ENCODE peak calls at places on chromosomes 7 and 10, in eight cellular contexts. One of them, this sample, is unnamed.

GRCh38 chr7:35259555-35259954 is 5.7 kb upstream of the TBX20 start:
- DNase-seq in CD4-positive, alpha-beta T cell: no peak
- DNase-seq in glutamatergic neuron: no peak
- DNase-seq in lung: no peak
- DNase-seq in lower lobe of right lung: no peak
- DNase-seq in nephron progenitor cell: no peak
- DNase-seq in heart left ventricle: no peak
- DNase-seq in choroid plexus epithelial cell: no peak
- DNase-seq in this sample: no peak

GRCh38 chr10:83666762-83667161 is 472.5 kb upstream of the GHITM start:
- DNase-seq in heart left ventricle: no peak
- DNase-seq in CD4-positive, alpha-beta T cell: no peak
- DNase-seq in glutamatergic neuron: no peak
- DNase-seq in nephron progenitor cell: no peak
- DNase-seq in lower lobe of right lung: no peak
- DNase-seq in lung: no peak
- DNase-seq in choroid plexus epithelial cell: peak; percentile 6
- DNase-seq in this sample: no peak

GRCh38 chr10:12196531-12197211 is 683 bp downstream of the CDC123 start:
- DNase-seq in lung: no peak
- DNase-seq in CD4-positive, alpha-beta T cell: no peak
- DNase-seq in choroid plexus epithelial cell: no peak
- DNase-seq in lower lobe of right lung: no peak
- DNase-seq in glutamatergic neuron: no peak
- DNase-seq in heart left ventricle: no peak
- DNase-seq in nephron progenitor cell: no peak
- DNase-seq in this sample: no peak

GRCh38 chr10:131175891-131176290 is 135.6 kb downstream of the TCERG1L start:
- DNase-seq in heart left ventricle: no peak
- DNase-seq in glutamatergic neuron: no peak
- DNase-seq in lung: no peak
- DNase-seq in lower lobe of right lung: no peak
- DNase-seq in choroid plexus epithelial cell: no peak
- DNase-seq in nephron progenitor cell: no peak
- DNase-seq in CD4-positive, alpha-beta T cell: no peak
- DNase-seq in this sample: no peak

GRCh38 chr7:106757846-106758245 is 96.9 kb upstream of the CCDC71L start:
- DNase-seq in heart left ventricle: peak; percentile 60
- DNase-seq in glutamatergic neuron: no peak
- DNase-seq in nephron progenitor cell: no peak
- DNase-seq in lower lobe of right lung: no peak
- DNase-seq in choroid plexus epithelial cell: peak; percentile 72
- DNase-seq in CD4-positive, alpha-beta T cell: no peak
- DNase-seq in lung: no peak
- DNase-seq in this sample: no peak

GRCh38 chr10:49559476-49559875 is 20.6 kb upstream of the ERCC6 start:
- DNase-seq in glutamatergic neuron: no peak
- DNase-seq in lower lobe of right lung: no peak
- DNase-seq in nephron progenitor cell: no peak
- DNase-seq in CD4-positive, alpha-beta T cell: no peak
- DNase-seq in choroid plexus epithelial cell: no peak
- DNase-seq in lung: no peak
- DNase-seq in heart left ventricle: no peak
- DNase-seq in this sample: no peak

GRCh38 chr7:99061001-99061779 is 82.7 kb downstream of the SMURF1 start:
- DNase-seq in nephron progenitor cell: no peak
- DNase-seq in lung: no peak
- DNase-seq in lower lobe of right lung: no peak
- DNase-seq in CD4-positive, alpha-beta T cell: no peak
- DNase-seq in choroid plexus epithelial cell: no peak
- DNase-seq in glutamatergic neuron: no peak
- DNase-seq in heart left ventricle: no peak
- DNase-seq in this sample: no peak

GRCh38 chr7:101792051-101792651 is 25.3 kb upstream of the CUX1 start:
- DNase-seq in nephron progenitor cell: no peak
- DNase-seq in choroid plexus epithelial cell: peak; percentile 59
- DNase-seq in CD4-positive, alpha-beta T cell: no peak
- DNase-seq in lower lobe of right lung: no peak
- DNase-seq in heart left ventricle: no peak
- DNase-seq in glutamatergic neuron: no peak
- DNase-seq in lung: no peak
- DNase-seq in this sample: no peak

GRCh38 chr10:131183546-131184045 is 127.9 kb downstream of the TCERG1L start:
- DNase-seq in heart left ventricle: no peak
- DNase-seq in nephron progenitor cell: no peak
- DNase-seq in glutamatergic neuron: no peak
- DNase-seq in CD4-positive, alpha-beta T cell: no peak
- DNase-seq in choroid plexus epithelial cell: no peak
- DNase-seq in lung: no peak
- DNase-seq in lower lobe of right lung: no peak
- DNase-seq in this sample: no peak

GRCh38 chr7:2266911-2267310 is 24.9 kb downstream of the NUDT1 start:
- DNase-seq in lung: no peak
- DNase-seq in glutamatergic neuron: no peak
- DNase-seq in lower lobe of right lung: no peak
- DNase-seq in choroid plexus epithelial cell: peak; percentile 74
- DNase-seq in CD4-positive, alpha-beta T cell: no peak
- DNase-seq in nephron progenitor cell: no peak
- DNase-seq in heart left ventricle: no peak
- DNase-seq in this sample: no peak

GRCh38 chr10:49486009-49486408 is 52.9 kb downstream of the ERCC6 start:
- DNase-seq in heart left ventricle: no peak
- DNase-seq in lung: no peak
- DNase-seq in choroid plexus epithelial cell: no peak
- DNase-seq in lower lobe of right lung: no peak
- DNase-seq in nephron progenitor cell: no peak
- DNase-seq in CD4-positive, alpha-beta T cell: no peak
- DNase-seq in glutamatergic neuron: no peak
- DNase-seq in this sample: no peak

GRCh38 chr10:69377191-69377590 is 39.5 kb downstream of the TACR2 start:
- DNase-seq in heart left ventricle: peak; percentile 5
- DNase-seq in nephron progenitor cell: no peak
- DNase-seq in CD4-positive, alpha-beta T cell: no peak
- DNase-seq in lung: no peak
- DNase-seq in lower lobe of right lung: no peak
- DNase-seq in glutamatergic neuron: no peak
- DNase-seq in choroid plexus epithelial cell: no peak
- DNase-seq in this sample: no peak

GRCh38 chr7:50037106-50037505 is 55.9 kb downstream of the ZPBP start:
- DNase-seq in heart left ventricle: no peak
- DNase-seq in choroid plexus epithelial cell: no peak
- DNase-seq in lower lobe of right lung: no peak
- DNase-seq in glutamatergic neuron: no peak
- DNase-seq in CD4-positive, alpha-beta T cell: no peak
- DNase-seq in lung: no peak
- DNase-seq in nephron progenitor cell: no peak
- DNase-seq in this sample: no peak

GRCh38 chr7:65554-65953 is 126.8 kb upstream of the FAM20C start:
- DNase-seq in lung: no peak
- DNase-seq in choroid plexus epithelial cell: peak; percentile 53
- DNase-seq in nephron progenitor cell: no peak
- DNase-seq in glutamatergic neuron: peak; percentile 43
- DNase-seq in CD4-positive, alpha-beta T cell: no peak
- DNase-seq in heart left ventricle: no peak
- DNase-seq in lower lobe of right lung: peak; percentile 4
- DNase-seq in this sample: no peak

GRCh38 chr10:97456034-97456685 is 10.2 kb downstream of the ZDHHC16 start:
- DNase-seq in lower lobe of right lung: no peak
- DNase-seq in heart left ventricle: no peak
- DNase-seq in CD4-positive, alpha-beta T cell: no peak
- DNase-seq in nephron progenitor cell: no peak
- DNase-seq in lung: no peak
- DNase-seq in choroid plexus epithelial cell: no peak
- DNase-seq in glutamatergic neuron: no peak
- DNase-seq in this sample: no peak

GRCh38 chr10:45673074-45673628 is 579 bp upstream of the ZFAND4 start:
- DNase-seq in CD4-positive, alpha-beta T cell: no peak
- DNase-seq in choroid plexus epithelial cell: peak; percentile 38
- DNase-seq in glutamatergic neuron: no peak
- DNase-seq in lung: peak; percentile 34
- DNase-seq in nephron progenitor cell: no peak
- DNase-seq in heart left ventricle: no peak
- DNase-seq in lower lobe of right lung: no peak
- DNase-seq in this sample: no peak

GRCh38 chr7:102323914-102324195 is 32.4 kb downstream of the SPDYE6 start:
- DNase-seq in heart left ventricle: no peak
- DNase-seq in lower lobe of right lung: no peak
- DNase-seq in glutamatergic neuron: no peak
- DNase-seq in choroid plexus epithelial cell: no peak
- DNase-seq in CD4-positive, alpha-beta T cell: no peak
- DNase-seq in nephron progenitor cell: no peak
- DNase-seq in lung: no peak
- DNase-seq in this sample: no peak

GRCh38 chr7:45217358-45217757 is 59.8 kb downstream of the RAMP3 start:
- DNase-seq in lower lobe of right lung: no peak
- DNase-seq in choroid plexus epithelial cell: peak; percentile 39
- DNase-seq in lung: no peak
- DNase-seq in nephron progenitor cell: peak; percentile 35
- DNase-seq in CD4-positive, alpha-beta T cell: no peak
- DNase-seq in glutamatergic neuron: no peak
- DNase-seq in heart left ventricle: no peak
- DNase-seq in this sample: no peak

GRCh38 chr7:151433721-151434400 is 6.1 kb downstream of the CRYGN start:
- DNase-seq in choroid plexus epithelial cell: no peak
- DNase-seq in glutamatergic neuron: no peak
- DNase-seq in heart left ventricle: no peak
- DNase-seq in lower lobe of right lung: no peak
- DNase-seq in CD4-positive, alpha-beta T cell: no peak
- DNase-seq in nephron progenitor cell: no peak
- DNase-seq in lung: no peak
- DNase-seq in this sample: peak; percentile 38

GRCh38 chr10:104339469-104340098 is 1.3 kb upstream of the ITPRIP start:
- DNase-seq in heart left ventricle: no peak
- DNase-seq in nephron progenitor cell: no peak
- DNase-seq in lung: no peak
- DNase-seq in choroid plexus epithelial cell: peak; percentile 85
- DNase-seq in glutamatergic neuron: no peak
- DNase-seq in lower lobe of right lung: no peak
- DNase-seq in CD4-positive, alpha-beta T cell: no peak
- DNase-seq in this sample: no peak

DNA sequence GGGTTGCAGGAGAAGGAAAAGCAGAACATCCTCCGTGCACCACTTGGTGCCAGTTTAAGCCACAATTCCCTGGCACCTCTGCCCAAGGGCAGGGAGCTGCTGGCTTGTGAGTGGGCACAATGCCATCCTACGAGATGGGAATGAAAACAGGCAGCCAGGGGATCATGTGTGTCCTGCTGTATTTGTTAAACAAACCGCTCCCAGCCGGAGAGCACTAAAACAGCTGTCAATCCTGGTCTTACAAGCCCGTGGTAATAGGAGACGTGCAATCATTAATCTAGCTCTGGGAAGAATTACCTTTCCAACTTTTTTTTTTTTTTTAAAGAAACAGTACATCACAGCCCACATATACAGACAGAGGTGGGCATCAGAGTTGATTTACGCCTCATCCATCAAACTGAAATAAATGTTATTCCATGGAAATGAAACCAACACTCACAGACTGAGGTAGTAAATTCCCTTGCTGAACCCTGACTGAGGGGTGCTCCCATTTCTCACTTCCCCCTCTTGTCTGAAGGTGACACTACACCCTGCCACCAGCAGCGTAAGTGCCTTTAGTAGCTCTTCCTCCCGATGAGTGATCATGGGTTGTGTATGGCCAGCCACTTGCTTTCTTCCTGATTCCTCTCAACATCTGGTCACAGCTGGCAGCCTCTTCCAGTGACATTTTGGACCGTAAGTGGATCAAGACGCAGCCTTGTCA is 143.9 kb downstream of the TEX36 start:
- DNase-seq in glutamatergic neuron: no peak
- DNase-seq in choroid plexus epithelial cell: no peak
- DNase-seq in CD4-positive, alpha-beta T cell: no peak
- DNase-seq in heart left ventricle: no peak
- DNase-seq in nephron progenitor cell: no peak
- DNase-seq in lung: no peak
- DNase-seq in lower lobe of right lung: no peak
- DNase-seq in this sample: no peak
- TF ChIP-seq CTCF in glutamatergic neuron: no peak
- TF ChIP-seq CTCF in choroid plexus epithelial cell: no peak
- TF ChIP-seq CTCF in CD4-positive, alpha-beta T cell: no peak
- TF ChIP-seq CTCF in heart left ventricle: no peak
- TF ChIP-seq CTCF in nephron progenitor cell: no peak
- TF ChIP-seq CTCF in lung: no peak
- TF ChIP-seq CTCF in lower lobe of right lung: no peak
- TF ChIP-seq CTCF in this sample: no peak

GRCh38 chr10:72069751-72070501 is 18.4 kb downstream of the SPOCK2 start:
- DNase-seq in nephron progenitor cell: peak; percentile 36
- DNase-seq in CD4-positive, alpha-beta T cell: no peak
- DNase-seq in glutamatergic neuron: no peak
- DNase-seq in lung: no peak
- DNase-seq in choroid plexus epithelial cell: no peak
- DNase-seq in heart left ventricle: no peak
- DNase-seq in lower lobe of right lung: peak; percentile 31
- DNase-seq in this sample: no peak
- TF ChIP-seq CTCF in nephron progenitor cell: no peak
- TF ChIP-seq CTCF in CD4-positive, alpha-beta T cell: no peak
- TF ChIP-seq CTCF in glutamatergic neuron: no peak
- TF ChIP-seq CTCF in lung: no peak
- TF ChIP-seq CTCF in choroid plexus epithelial cell: peak; percentile 53
- TF ChIP-seq CTCF in heart left ventricle: no peak
- TF ChIP-seq CTCF in lower lobe of right lung: no peak
- TF ChIP-seq CTCF in this sample: no peak

DNA sequence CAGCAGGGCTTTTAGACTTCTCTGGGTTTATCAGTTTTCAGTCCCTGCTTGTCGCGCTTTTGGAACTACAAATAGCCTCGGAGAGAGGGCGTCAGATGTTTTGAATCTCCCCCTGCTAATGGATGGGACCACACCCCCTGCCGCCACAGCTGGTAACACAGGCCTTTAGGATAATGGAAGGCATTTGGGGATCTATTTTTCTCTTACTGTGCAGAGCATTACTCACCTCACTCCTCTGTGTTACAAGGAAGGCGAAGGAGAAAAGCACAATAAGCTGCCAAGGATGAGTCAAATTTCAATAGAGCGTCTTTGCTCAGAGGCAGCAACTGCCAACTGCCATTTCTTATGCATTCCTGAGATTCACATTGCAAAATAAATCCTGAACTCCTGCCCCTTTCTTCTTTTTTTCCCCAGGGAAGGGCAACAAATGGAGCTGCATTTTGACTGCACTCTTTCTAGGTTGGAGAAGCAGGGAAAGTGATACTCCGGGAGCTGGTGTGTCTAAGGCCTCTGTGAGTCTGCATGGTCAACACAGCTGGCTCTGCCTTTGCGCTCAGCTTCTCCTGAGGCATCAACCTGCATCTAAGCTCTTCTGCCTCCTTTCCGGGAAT is 31.5 kb upstream of the SMNDC1 start:
- DNase-seq in lung: no peak
- DNase-seq in heart left ventricle: no peak
- DNase-seq in CD4-positive, alpha-beta T cell: no peak
- DNase-seq in lower lobe of right lung: no peak
- DNase-seq in nephron progenitor cell: no peak
- DNase-seq in choroid plexus epithelial cell: peak; percentile 96
- DNase-seq in glutamatergic neuron: peak; percentile 69
- DNase-seq in this sample: no peak
- TF ChIP-seq CTCF in lung: no peak
- TF ChIP-seq CTCF in heart left ventricle: no peak
- TF ChIP-seq CTCF in CD4-positive, alpha-beta T cell: no peak
- TF ChIP-seq CTCF in lower lobe of right lung: no peak
- TF ChIP-seq CTCF in nephron progenitor cell: no peak
- TF ChIP-seq CTCF in choroid plexus epithelial cell: peak; percentile 33
- TF ChIP-seq CTCF in glutamatergic neuron: peak; percentile 36
- TF ChIP-seq CTCF in this sample: no peak

GRCh38 chr7:4641091-4641666 is 40.9 kb upstream of the FOXK1 start:
- DNase-seq in lower lobe of right lung: no peak
- DNase-seq in nephron progenitor cell: no peak
- DNase-seq in CD4-positive, alpha-beta T cell: no peak
- DNase-seq in glutamatergic neuron: no peak
- DNase-seq in heart left ventricle: no peak
- DNase-seq in lung: no peak
- DNase-seq in choroid plexus epithelial cell: no peak
- DNase-seq in this sample: no peak
- TF ChIP-seq CTCF in lower lobe of right lung: no peak
- TF ChIP-seq CTCF in nephron progenitor cell: no peak
- TF ChIP-seq CTCF in CD4-positive, alpha-beta T cell: no peak
- TF ChIP-seq CTCF in glutamatergic neuron: no peak
- TF ChIP-seq CTCF in heart left ventricle: no peak
- TF ChIP-seq CTCF in lung: no peak
- TF ChIP-seq CTCF in choroid plexus epithelial cell: no peak
- TF ChIP-seq CTCF in this sample: no peak

This sample was measured in GM13976.